ENCODE peak calls at places on chromosome 15, in four cellular contexts. G, V, X and H are unnamed samples.

GRCh38 chr15:85515212-85515611 is 134.8 kb downstream of the AKAP13 start:
- DNase-seq in G (no peak), V (no peak), X (no peak), H (no peak)

GRCh38 chr15:64503640-64504039 is 43.3 kb downstream of the ZNF609 start:
- DNase-seq in G (no peak), V (no peak), X (no peak), H (no peak)

GRCh38 chr15:76366714-76367113 is 30.1 kb downstream of the ISL2 start:
- DNase-seq in G (no peak), V (no peak), X (no peak), H (no peak)

GRCh38 chr15:59616390-59616789 is 4.8 kb downstream of the GCNT3 start:
- DNase-seq in G (no peak), V (no peak), X (no peak), H (no peak)

GRCh38 chr15:96619171-96619570 is 288.7 kb downstream of the NR2F2 start:
- DNase-seq in G (no peak), V (no peak), X (no peak), H (no peak)

GRCh38 chr15:63218114-63218808 is 28.9 kb downstream of the RAB8B start:
- DNase-seq in G (no peak), V (peak), X (no peak), H (no peak)

GRCh38 chr15:68580026-68580882 is 1.5 kb downstream of the CORO2B start:
- DNase-seq in G (peak), V (no peak), X (no peak), H (no peak)

GRCh38 chr15:55741592-55742497 is 1.1 kb downstream of the PRTG start:
- DNase-seq in G (no peak), V (no peak), X (peak), H (peak)

GRCh38 chr15:78065973-78066946 is 11.3 kb downstream of the TBC1D2B start:
- DNase-seq in G (no peak), V (no peak), X (peak), H (peak)

GRCh38 chr15:58564967-58565366 is 133.2 kb downstream of the LIPC start:
- DNase-seq in G (no peak), V (no peak), X (no peak), H (no peak)

GRCh38 chr15:53059273-53060043 is 269.3 kb upstream of the ONECUT1 start:
- DNase-seq in G (no peak), V (no peak), X (no peak), H (no peak)

GRCh38 chr15:79172032-79172481 is 81.5 kb upstream of the RASGRF1 start:
- DNase-seq in G (no peak), V (no peak), X (no peak), H (no peak)
- TF ChIP-seq CTCF in G (no peak), V (no peak), X (no peak), H (no peak)

DNA sequence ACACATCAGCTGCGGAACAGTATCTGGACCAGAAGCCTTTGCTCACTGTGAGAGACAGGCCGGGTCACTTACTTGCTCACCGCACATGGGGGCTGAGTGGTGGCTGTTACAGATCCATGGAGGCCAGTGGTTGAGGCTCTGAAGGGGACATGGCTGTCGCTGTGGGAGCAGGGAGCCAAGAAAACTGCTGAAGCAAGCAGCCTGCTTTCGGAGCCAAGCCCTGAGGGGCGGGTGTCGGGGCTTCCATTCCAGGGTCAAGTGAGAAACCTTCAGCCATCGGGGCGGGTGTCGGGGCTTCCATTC is 42.3 kb upstream of the ADAMTS17 start:
- DNase-seq in G (no peak), V (no peak), X (no peak), H (no peak)
- TF ChIP-seq CTCF in G (no peak), V (no peak), X (no peak), H (no peak)

GRCh38 chr15:71449956-71450355 is 334.7 kb downstream of the THSD4 start:
- DNase-seq in G (no peak), V (no peak), X (no peak), H (no peak)
- TF ChIP-seq CTCF in G (no peak), V (no peak), X (no peak), H (no peak)

GRCh38 chr15:70355275-70355795 is 257.6 kb upstream of the TLE3 start:
- DNase-seq in G (no peak), V (no peak), X (no peak), H (no peak)
- TF ChIP-seq CTCF in G (no peak), V (peak), X (no peak), H (no peak)